ENCODE peak calls at places on chromosomes 7 and 10, in four cellular contexts. One of them, this sample, is unnamed.

GRCh38 chr10:10007972-10008371 is 1009.7 kb upstream of the CELF2 start:
- DNase-seq in H1: no peak
- DNase-seq in IMR-90: no peak
- DNase-seq in K562: no peak
- DNase-seq in this sample: no peak

GRCh38 chr10:5666324-5667220 is at the start of gene ASB13:
- DNase-seq in H1: peak; percentile 82
- DNase-seq in IMR-90: peak; percentile 20
- DNase-seq in K562: peak; percentile 85
- DNase-seq in this sample: no peak

GRCh38 chr10:23171232-23171876 is 20.8 kb upstream of the PTF1A start:
- DNase-seq in H1: peak; percentile 81
- DNase-seq in IMR-90: peak; percentile 32
- DNase-seq in K562: peak; percentile 46
- DNase-seq in this sample: no peak

GRCh38 chr10:26970667-26971066 is 109.9 kb upstream of the ABI1 start:
- DNase-seq in H1: no peak
- DNase-seq in IMR-90: no peak
- DNase-seq in K562: no peak
- DNase-seq in this sample: no peak

GRCh38 chr10:126585249-126585986 is 85.1 kb downstream of the C10orf90 start:
- DNase-seq in H1: no peak
- DNase-seq in IMR-90: no peak
- DNase-seq in K562: no peak
- DNase-seq in this sample: no peak

GRCh38 chr10:103820101-103821062 is 35.0 kb downstream of the SH3PXD2A start:
- DNase-seq in H1: no peak
- DNase-seq in IMR-90: peak; percentile 60
- DNase-seq in K562: no peak
- DNase-seq in this sample: no peak

GRCh38 chr10:103262229-103262628 is 14.7 kb upstream of the INA start:
- DNase-seq in H1: no peak
- DNase-seq in IMR-90: no peak
- DNase-seq in K562: no peak
- DNase-seq in this sample: no peak

GRCh38 chr7:47039089-47039648 is 542.7 kb downstream of the TNS3 start:
- DNase-seq in H1: no peak
- DNase-seq in IMR-90: no peak
- DNase-seq in K562: no peak
- DNase-seq in this sample: no peak

GRCh38 chr7:131674131-131674530 is 117.7 kb upstream of the PODXL start:
- DNase-seq in H1: no peak
- DNase-seq in IMR-90: no peak
- DNase-seq in K562: no peak
- DNase-seq in this sample: no peak

GRCh38 chr10:49138361-49138891 is 4.6 kb upstream of the FAM170B start:
- DNase-seq in H1: no peak
- DNase-seq in IMR-90: peak; percentile 87
- DNase-seq in K562: no peak
- DNase-seq in this sample: no peak

GRCh38 chr10:19941206-19941880 is 125.1 kb downstream of the PLXDC2 start:
- DNase-seq in H1: no peak
- DNase-seq in IMR-90: no peak
- DNase-seq in K562: no peak
- DNase-seq in this sample: no peak

GRCh38 chr10:119469846-119470245 is 72.7 kb downstream of the RGS10 start:
- DNase-seq in H1: no peak
- DNase-seq in IMR-90: no peak
- DNase-seq in K562: no peak
- DNase-seq in this sample: no peak

GRCh38 chr10:12513775-12514663 is 164.7 kb downstream of the CAMK1D start:
- DNase-seq in H1: peak; percentile 19
- DNase-seq in IMR-90: peak; percentile 38
- DNase-seq in K562: no peak
- DNase-seq in this sample: no peak

GRCh38 chr7:112272921-112273561 is 66.5 kb downstream of the ZNF277 start:
- DNase-seq in H1: no peak
- DNase-seq in IMR-90: no peak
- DNase-seq in K562: no peak
- DNase-seq in this sample: no peak

GRCh38 chr10:122703483-122704448 is 4.1 kb upstream of the C10orf120 start:
- DNase-seq in H1: peak; percentile 86
- DNase-seq in IMR-90: peak; percentile 35
- DNase-seq in K562: peak; percentile 68
- DNase-seq in this sample: no peak

GRCh38 chr10:80518807-80519360 is 18.8 kb upstream of the SH2D4B start:
- DNase-seq in H1: no peak
- DNase-seq in IMR-90: no peak
- DNase-seq in K562: no peak
- DNase-seq in this sample: no peak

GRCh38 chr10:94042001-94042813 is 48.5 kb downstream of the PLCE1 start:
- DNase-seq in H1: no peak
- DNase-seq in IMR-90: peak; percentile 79
- DNase-seq in K562: no peak
- DNase-seq in this sample: peak; percentile 7

GRCh38 chr10:108812296-108812695 is 1111.0 kb downstream of the XPNPEP1 start:
- DNase-seq in H1: no peak
- DNase-seq in IMR-90: no peak
- DNase-seq in K562: no peak
- DNase-seq in this sample: no peak

GRCh38 chr7:92769361-92769633 is 67.1 kb downstream of the CDK6 start:
- DNase-seq in H1: no peak
- DNase-seq in IMR-90: no peak
- DNase-seq in K562: no peak
- DNase-seq in this sample: no peak

GRCh38 chr7:95905165-95905564 is 132.8 kb downstream of the DYNC1I1 start:
- DNase-seq in H1: no peak
- DNase-seq in IMR-90: no peak
- DNase-seq in K562: no peak
- DNase-seq in this sample: no peak

GRCh38 chr10:67669978-67670377 is 26.0 kb downstream of the CTNNA3 start:
- DNase-seq in H1: no peak
- DNase-seq in IMR-90: peak; percentile 8
- DNase-seq in K562: no peak
- DNase-seq in this sample: no peak

GRCh38 chr7:19112290-19113000 is 5.0 kb downstream of the TWIST1 start:
- DNase-seq in H1: peak; percentile 56
- DNase-seq in IMR-90: peak; percentile 57
- DNase-seq in K562: no peak
- DNase-seq in this sample: no peak

GRCh38 chr10:65670087-65670486 is 1255.7 kb upstream of the LRRTM3 start:
- DNase-seq in H1: no peak
- DNase-seq in IMR-90: peak; percentile 50
- DNase-seq in K562: no peak
- DNase-seq in this sample: no peak

GRCh38 chr10:131315343-131315742 is 3.8 kb upstream of the TCERG1L start:
- DNase-seq in H1: no peak
- DNase-seq in IMR-90: no peak
- DNase-seq in K562: no peak
- DNase-seq in this sample: no peak

GRCh38 chr10:131755200-131755599 is 145.6 kb upstream of the PPP2R2D start:
- DNase-seq in H1: no peak
- DNase-seq in IMR-90: no peak
- DNase-seq in K562: no peak
- DNase-seq in this sample: no peak

GRCh38 chr7:191105-192034 is 1.0 kb upstream of the FAM20C start:
- DNase-seq in H1: no peak
- DNase-seq in IMR-90: peak; percentile 92
- DNase-seq in K562: no peak
- DNase-seq in this sample: no peak

DNA sequence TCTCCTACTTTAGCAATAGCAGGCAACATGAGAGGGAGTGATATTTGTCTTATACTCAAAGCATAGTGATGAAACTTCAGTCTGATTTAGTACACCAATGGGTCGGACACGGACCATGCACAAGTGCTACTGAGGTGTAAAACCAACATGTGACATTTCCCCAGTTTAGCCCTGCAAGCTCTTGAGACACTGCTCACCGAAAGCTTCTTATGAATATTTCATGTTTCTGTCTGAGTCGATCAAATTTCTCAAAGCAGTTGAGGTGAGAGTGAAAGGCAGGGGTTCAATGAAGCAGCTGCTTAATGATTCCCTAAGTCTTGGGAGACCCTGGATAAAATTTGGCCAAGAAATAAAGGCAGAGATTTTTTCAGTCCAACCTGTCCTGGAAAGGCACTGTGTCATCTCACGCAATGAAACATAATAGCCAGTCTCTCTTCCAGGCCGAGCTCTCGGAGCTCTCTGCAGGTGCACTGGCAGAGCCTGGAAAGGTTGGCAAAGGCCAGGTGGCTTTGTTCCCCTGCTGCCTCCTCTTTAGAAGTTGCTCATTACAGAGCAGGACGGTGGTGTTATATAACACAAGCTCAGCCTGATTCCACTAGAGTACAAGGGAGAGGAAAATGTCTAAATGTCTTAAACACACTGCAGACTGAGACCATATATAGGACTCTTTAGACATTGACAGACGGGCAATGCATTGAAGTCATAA is 33.9 kb upstream of the XPNPEP1 start:
- DNase-seq in H1: no peak
- DNase-seq in IMR-90: no peak
- DNase-seq in K562: no peak
- DNase-seq in this sample: peak; percentile 86
- TF ChIP-seq CHD1 in H1: no peak
- TF ChIP-seq CHD1 in IMR-90: no peak
- TF ChIP-seq CHD1 in K562: no peak
- TF ChIP-seq CHD1 in this sample: no peak

DNA sequence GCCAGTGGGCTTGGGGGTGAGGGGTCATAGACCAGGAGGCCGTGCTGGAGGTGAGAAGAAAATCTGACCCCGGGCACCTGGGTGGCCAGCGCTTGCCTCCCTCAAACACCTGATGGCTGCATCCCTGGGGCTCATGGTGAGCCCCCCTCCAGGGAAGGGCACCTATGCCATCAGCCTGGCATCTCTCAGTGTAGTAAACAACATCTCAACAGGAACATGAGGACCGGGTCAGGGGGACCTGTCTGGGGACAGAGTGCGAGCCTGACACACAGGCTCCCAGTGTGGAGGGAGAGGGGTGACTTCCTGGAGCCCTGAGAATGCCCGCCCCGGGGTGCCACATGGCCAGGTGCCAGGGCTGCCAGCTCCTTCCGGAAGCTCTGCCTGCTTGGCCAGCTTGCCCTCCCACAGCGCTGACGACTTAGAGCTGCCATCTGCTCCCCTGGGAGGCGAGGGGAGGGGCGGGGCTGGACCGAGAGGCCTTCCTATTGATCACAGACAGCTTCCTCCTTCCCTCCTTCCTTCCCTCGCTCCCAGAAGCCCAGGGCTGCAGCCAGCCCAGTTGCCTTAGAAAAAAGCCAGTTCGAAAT is 12.3 kb downstream of the STX1A start:
- DNase-seq in H1: peak; percentile 49
- DNase-seq in IMR-90: no peak
- DNase-seq in K562: no peak
- DNase-seq in this sample: no peak
- TF ChIP-seq CHD1 in H1: no peak
- TF ChIP-seq CHD1 in IMR-90: no peak
- TF ChIP-seq CHD1 in K562: no peak
- TF ChIP-seq CHD1 in this sample: no peak

GRCh38 chr7:156843157-156843556 is 49.8 kb downstream of the LMBR1 start:
- DNase-seq in H1: no peak
- DNase-seq in IMR-90: no peak
- DNase-seq in K562: no peak
- DNase-seq in this sample: no peak
- TF ChIP-seq CHD1 in H1: no peak
- TF ChIP-seq CHD1 in IMR-90: no peak
- TF ChIP-seq CHD1 in K562: no peak
- TF ChIP-seq CHD1 in this sample: no peak

DNA sequence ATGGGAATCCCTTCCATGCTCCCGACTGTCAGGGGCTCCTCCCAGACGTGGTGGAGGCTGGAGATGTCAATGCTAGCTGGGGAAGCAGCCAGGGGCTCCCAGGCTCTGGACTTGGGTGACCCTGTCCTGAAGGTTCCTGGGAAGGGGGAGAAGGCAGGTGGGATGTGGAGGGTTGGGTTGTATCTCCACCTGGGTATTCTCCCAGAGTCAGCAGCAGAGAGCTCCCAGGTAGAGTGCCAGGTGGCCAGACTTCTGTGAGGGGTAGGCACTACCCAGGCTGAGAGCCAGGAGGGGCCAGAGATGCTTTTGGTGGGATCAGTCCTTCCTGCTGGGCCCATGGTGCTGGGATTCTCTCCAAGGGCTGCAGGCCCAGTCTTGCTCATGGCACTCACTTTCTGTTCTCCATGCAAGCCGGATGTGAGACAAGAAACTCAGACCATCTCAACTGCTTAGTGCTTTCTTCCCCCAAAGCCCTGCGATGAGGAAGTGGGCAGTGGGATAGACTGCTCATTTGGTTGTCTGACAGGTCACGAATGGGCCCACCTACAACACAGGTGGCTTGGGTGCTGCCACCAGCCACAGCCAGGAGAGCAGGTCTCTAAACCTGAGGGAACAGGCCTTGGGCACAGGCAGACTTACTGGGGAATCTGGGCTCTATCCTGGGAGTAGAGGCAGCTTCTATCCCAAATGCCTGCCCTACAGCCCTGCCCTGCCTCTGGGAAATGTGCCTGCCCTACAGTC is 52.5 kb upstream of the CAMK2B start:
- DNase-seq in H1: peak; percentile 45
- DNase-seq in IMR-90: no peak
- DNase-seq in K562: no peak
- DNase-seq in this sample: peak; percentile 68
- TF ChIP-seq CHD1 in H1: no peak
- TF ChIP-seq CHD1 in IMR-90: no peak
- TF ChIP-seq CHD1 in K562: no peak
- TF ChIP-seq CHD1 in this sample: no peak

GRCh38 chr7:130084037-130084875 is 13.9 kb downstream of the KLHDC10 start:
- DNase-seq in H1: no peak
- DNase-seq in IMR-90: no peak
- DNase-seq in K562: peak; percentile 41
- DNase-seq in this sample: no peak
- TF ChIP-seq CHD1 in H1: no peak
- TF ChIP-seq CHD1 in IMR-90: no peak
- TF ChIP-seq CHD1 in K562: no peak
- TF ChIP-seq CHD1 in this sample: no peak

GRCh38 chr7:148803094-148803493 is 81.0 kb downstream of the EZH2 start:
- DNase-seq in H1: no peak
- DNase-seq in IMR-90: no peak
- DNase-seq in K562: no peak
- DNase-seq in this sample: no peak

GRCh38 chr7:148804343-148805234 is 79.5 kb downstream of the EZH2 start:
- DNase-seq in H1: no peak
- DNase-seq in IMR-90: no peak
- DNase-seq in K562: no peak
- DNase-seq in this sample: no peak

GRCh38 chr7:148799893-148800545 is 84.1 kb downstream of the EZH2 start:
- DNase-seq in H1: no peak
- DNase-seq in IMR-90: no peak
- DNase-seq in K562: no peak
- DNase-seq in this sample: no peak

GRCh38 chr7:148802101-148802493 is 82.0 kb downstream of the EZH2 start:
- DNase-seq in H1: no peak
- DNase-seq in IMR-90: no peak
- DNase-seq in K562: no peak
- DNase-seq in this sample: no peak

GRCh38 chr7:148800677-148801076 is 83.4 kb downstream of the EZH2 start:
- DNase-seq in H1: no peak
- DNase-seq in IMR-90: no peak
- DNase-seq in K562: no peak
- DNase-seq in this sample: no peak
- TF ChIP-seq CHD1 in H1: no peak
- TF ChIP-seq CHD1 in IMR-90: no peak
- TF ChIP-seq CHD1 in K562: no peak
- TF ChIP-seq CHD1 in this sample: no peak

This sample was measured in GM12878.